ENCODE peak calls at places on chromosome 1, in six cellular contexts. One of them, this sample, is unnamed.

GRCh38 chr1:87523466-87523865 is 194.8 kb downstream of the LMO4 start:
- DNase-seq in NCI-H748 treated with DMSO at 0.1 percent for 48 hours: no peak
- DNase-seq in stimulated activated CD8-positive, alpha-beta memory T cell treated with anti-CD3 and anti-CD28 coated beads, Interleukin-15, amount 100 ng/mL, for 24 hours: no peak
- DNase-seq in neural crest cell: no peak
- DNase-seq in germinal center: no peak
- DNase-seq in retina: no peak
- DNase-seq in this sample: no peak

GRCh38 chr1:226365831-226366231 is 42.1 kb downstream of the PARP1 start:
- DNase-seq in NCI-H748 treated with DMSO at 0.1 percent for 48 hours: no peak
- DNase-seq in neural crest cell: no peak
- DNase-seq in germinal center: no peak
- DNase-seq in retina: no peak
- DNase-seq in stimulated activated CD8-positive, alpha-beta memory T cell treated with anti-CD3 and anti-CD28 coated beads, Interleukin-15, amount 100 ng/mL, for 24 hours: no peak
- DNase-seq in this sample: no peak

GRCh38 chr1:205805082-205805711 is 7.8 kb downstream of the SLC41A1 start:
- DNase-seq in NCI-H748 treated with DMSO at 0.1 percent for 48 hours: no peak
- DNase-seq in retina: no peak
- DNase-seq in germinal center: no peak
- DNase-seq in stimulated activated CD8-positive, alpha-beta memory T cell treated with anti-CD3 and anti-CD28 coated beads, Interleukin-15, amount 100 ng/mL, for 24 hours: no peak
- DNase-seq in neural crest cell: no peak
- DNase-seq in this sample: no peak

GRCh38 chr1:206001476-206001888 is 1.7 kb downstream of the RAB7B start:
- DNase-seq in retina: no peak
- DNase-seq in neural crest cell: no peak
- DNase-seq in NCI-H748 treated with DMSO at 0.1 percent for 48 hours: no peak
- DNase-seq in germinal center: no peak
- DNase-seq in stimulated activated CD8-positive, alpha-beta memory T cell treated with anti-CD3 and anti-CD28 coated beads, Interleukin-15, amount 100 ng/mL, for 24 hours: no peak
- DNase-seq in this sample: peak

GRCh38 chr1:232952514-232953175 is 2.2 kb downstream of the NTPCR start:
- DNase-seq in NCI-H748 treated with DMSO at 0.1 percent for 48 hours: no peak
- DNase-seq in retina: peak
- DNase-seq in stimulated activated CD8-positive, alpha-beta memory T cell treated with anti-CD3 and anti-CD28 coated beads, Interleukin-15, amount 100 ng/mL, for 24 hours: no peak
- DNase-seq in neural crest cell: peak
- DNase-seq in germinal center: peak
- DNase-seq in this sample: peak

GRCh38 chr1:44713321-44713781 is 17.6 kb downstream of the RNU5D-1 start:
- DNase-seq in retina: no peak
- DNase-seq in neural crest cell: no peak
- DNase-seq in germinal center: peak
- DNase-seq in NCI-H748 treated with DMSO at 0.1 percent for 48 hours: no peak
- DNase-seq in stimulated activated CD8-positive, alpha-beta memory T cell treated with anti-CD3 and anti-CD28 coated beads, Interleukin-15, amount 100 ng/mL, for 24 hours: no peak
- DNase-seq in this sample: peak

GRCh38 chr1:22123901-22124404 is 18.9 kb downstream of the WNT4 start:
- DNase-seq in NCI-H748 treated with DMSO at 0.1 percent for 48 hours: no peak
- DNase-seq in retina: no peak
- DNase-seq in neural crest cell: no peak
- DNase-seq in stimulated activated CD8-positive, alpha-beta memory T cell treated with anti-CD3 and anti-CD28 coated beads, Interleukin-15, amount 100 ng/mL, for 24 hours: no peak
- DNase-seq in germinal center: no peak
- DNase-seq in this sample: no peak

GRCh38 chr1:195335541-195335940 is 1272.7 kb downstream of the KCNT2 start:
- DNase-seq in germinal center: no peak
- DNase-seq in neural crest cell: no peak
- DNase-seq in NCI-H748 treated with DMSO at 0.1 percent for 48 hours: no peak
- DNase-seq in stimulated activated CD8-positive, alpha-beta memory T cell treated with anti-CD3 and anti-CD28 coated beads, Interleukin-15, amount 100 ng/mL, for 24 hours: no peak
- DNase-seq in retina: no peak
- DNase-seq in this sample: no peak

GRCh38 chr1:245860681-245861552 is 646.2 kb downstream of the SMYD3 start:
- DNase-seq in neural crest cell: no peak
- DNase-seq in NCI-H748 treated with DMSO at 0.1 percent for 48 hours: no peak
- DNase-seq in germinal center: no peak
- DNase-seq in stimulated activated CD8-positive, alpha-beta memory T cell treated with anti-CD3 and anti-CD28 coated beads, Interleukin-15, amount 100 ng/mL, for 24 hours: no peak
- DNase-seq in retina: peak
- DNase-seq in this sample: no peak

GRCh38 chr1:83822206-83822605 is 176.7 kb downstream of the TTLL7 start:
- DNase-seq in NCI-H748 treated with DMSO at 0.1 percent for 48 hours: no peak
- DNase-seq in germinal center: no peak
- DNase-seq in stimulated activated CD8-positive, alpha-beta memory T cell treated with anti-CD3 and anti-CD28 coated beads, Interleukin-15, amount 100 ng/mL, for 24 hours: no peak
- DNase-seq in neural crest cell: no peak
- DNase-seq in retina: no peak
- DNase-seq in this sample: no peak

GRCh38 chr1:118119111-118119510 is 65.9 kb downstream of the SPAG17 start:
- DNase-seq in stimulated activated CD8-positive, alpha-beta memory T cell treated with anti-CD3 and anti-CD28 coated beads, Interleukin-15, amount 100 ng/mL, for 24 hours: no peak
- DNase-seq in retina: no peak
- DNase-seq in neural crest cell: no peak
- DNase-seq in germinal center: no peak
- DNase-seq in NCI-H748 treated with DMSO at 0.1 percent for 48 hours: no peak
- DNase-seq in this sample: no peak

GRCh38 chr1:99531578-99532570 is 114.0 kb upstream of the PALMD start:
- DNase-seq in retina: peak
- DNase-seq in germinal center: no peak
- DNase-seq in NCI-H748 treated with DMSO at 0.1 percent for 48 hours: no peak
- DNase-seq in neural crest cell: no peak
- DNase-seq in stimulated activated CD8-positive, alpha-beta memory T cell treated with anti-CD3 and anti-CD28 coated beads, Interleukin-15, amount 100 ng/mL, for 24 hours: no peak
- DNase-seq in this sample: no peak

GRCh38 chr1:63662056-63662836 is 69.0 kb downstream of the PGM1 start:
- DNase-seq in stimulated activated CD8-positive, alpha-beta memory T cell treated with anti-CD3 and anti-CD28 coated beads, Interleukin-15, amount 100 ng/mL, for 24 hours: no peak
- DNase-seq in retina: no peak
- DNase-seq in NCI-H748 treated with DMSO at 0.1 percent for 48 hours: no peak
- DNase-seq in neural crest cell: no peak
- DNase-seq in germinal center: no peak
- DNase-seq in this sample: peak

GRCh38 chr1:193108471-193108870 is 3.3 kb upstream of the GLRX2 start:
- DNase-seq in stimulated activated CD8-positive, alpha-beta memory T cell treated with anti-CD3 and anti-CD28 coated beads, Interleukin-15, amount 100 ng/mL, for 24 hours: no peak
- DNase-seq in NCI-H748 treated with DMSO at 0.1 percent for 48 hours: no peak
- DNase-seq in germinal center: no peak
- DNase-seq in retina: no peak
- DNase-seq in neural crest cell: no peak
- DNase-seq in this sample: no peak

GRCh38 chr1:212293579-212293978 is 8.4 kb downstream of the PPP2R5A start:
- DNase-seq in retina: no peak
- DNase-seq in NCI-H748 treated with DMSO at 0.1 percent for 48 hours: no peak
- DNase-seq in germinal center: no peak
- DNase-seq in stimulated activated CD8-positive, alpha-beta memory T cell treated with anti-CD3 and anti-CD28 coated beads, Interleukin-15, amount 100 ng/mL, for 24 hours: no peak
- DNase-seq in neural crest cell: no peak
- DNase-seq in this sample: peak

GRCh38 chr1:192489748-192490147 is 85.8 kb upstream of the RGS1 start:
- DNase-seq in stimulated activated CD8-positive, alpha-beta memory T cell treated with anti-CD3 and anti-CD28 coated beads, Interleukin-15, amount 100 ng/mL, for 24 hours: no peak
- DNase-seq in retina: peak
- DNase-seq in neural crest cell: no peak
- DNase-seq in NCI-H748 treated with DMSO at 0.1 percent for 48 hours: peak
- DNase-seq in germinal center: no peak
- DNase-seq in this sample: peak

GRCh38 chr1:227942716-227943261 is 4.9 kb downstream of the WNT9A start:
- DNase-seq in stimulated activated CD8-positive, alpha-beta memory T cell treated with anti-CD3 and anti-CD28 coated beads, Interleukin-15, amount 100 ng/mL, for 24 hours: no peak
- DNase-seq in neural crest cell: no peak
- DNase-seq in germinal center: no peak
- DNase-seq in retina: no peak
- DNase-seq in NCI-H748 treated with DMSO at 0.1 percent for 48 hours: no peak
- DNase-seq in this sample: no peak

GRCh38 chr1:96538001-96538649 is 183.5 kb upstream of the PTBP2 start:
- DNase-seq in retina: no peak
- DNase-seq in neural crest cell: no peak
- DNase-seq in NCI-H748 treated with DMSO at 0.1 percent for 48 hours: no peak
- DNase-seq in stimulated activated CD8-positive, alpha-beta memory T cell treated with anti-CD3 and anti-CD28 coated beads, Interleukin-15, amount 100 ng/mL, for 24 hours: no peak
- DNase-seq in germinal center: no peak
- DNase-seq in this sample: peak

GRCh38 chr1:222161676-222162075 is 386.2 kb downstream of the HHIPL2 start:
- DNase-seq in germinal center: no peak
- DNase-seq in stimulated activated CD8-positive, alpha-beta memory T cell treated with anti-CD3 and anti-CD28 coated beads, Interleukin-15, amount 100 ng/mL, for 24 hours: no peak
- DNase-seq in NCI-H748 treated with DMSO at 0.1 percent for 48 hours: no peak
- DNase-seq in neural crest cell: no peak
- DNase-seq in retina: no peak
- DNase-seq in this sample: no peak

GRCh38 chr1:187236676-187237075 is 407.9 kb downstream of the PLA2G4A start:
- DNase-seq in germinal center: no peak
- DNase-seq in neural crest cell: no peak
- DNase-seq in NCI-H748 treated with DMSO at 0.1 percent for 48 hours: no peak
- DNase-seq in stimulated activated CD8-positive, alpha-beta memory T cell treated with anti-CD3 and anti-CD28 coated beads, Interleukin-15, amount 100 ng/mL, for 24 hours: no peak
- DNase-seq in retina: no peak
- DNase-seq in this sample: no peak

GRCh38 chr1:6144175-6144574 is 35.9 kb downstream of the CHD5 start:
- DNase-seq in neural crest cell: no peak
- DNase-seq in retina: no peak
- DNase-seq in stimulated activated CD8-positive, alpha-beta memory T cell treated with anti-CD3 and anti-CD28 coated beads, Interleukin-15, amount 100 ng/mL, for 24 hours: no peak
- DNase-seq in NCI-H748 treated with DMSO at 0.1 percent for 48 hours: no peak
- DNase-seq in germinal center: no peak
- DNase-seq in this sample: no peak

GRCh38 chr1:41456847-41457540 is 27.5 kb downstream of the EDN2 start:
- DNase-seq in neural crest cell: no peak
- DNase-seq in NCI-H748 treated with DMSO at 0.1 percent for 48 hours: no peak
- DNase-seq in retina: no peak
- DNase-seq in stimulated activated CD8-positive, alpha-beta memory T cell treated with anti-CD3 and anti-CD28 coated beads, Interleukin-15, amount 100 ng/mL, for 24 hours: no peak
- DNase-seq in germinal center: no peak
- DNase-seq in this sample: no peak

GRCh38 chr1:66542811-66543767 is 9.1 kb downstream of the SGIP1 start:
- DNase-seq in NCI-H748 treated with DMSO at 0.1 percent for 48 hours: peak
- DNase-seq in germinal center: no peak
- DNase-seq in stimulated activated CD8-positive, alpha-beta memory T cell treated with anti-CD3 and anti-CD28 coated beads, Interleukin-15, amount 100 ng/mL, for 24 hours: no peak
- DNase-seq in neural crest cell: no peak
- DNase-seq in retina: no peak
- DNase-seq in this sample: peak

GRCh38 chr1:33228935-33229487 is 27.3 kb upstream of the ZNF362 start:
- DNase-seq in neural crest cell: no peak
- DNase-seq in NCI-H748 treated with DMSO at 0.1 percent for 48 hours: no peak
- DNase-seq in stimulated activated CD8-positive, alpha-beta memory T cell treated with anti-CD3 and anti-CD28 coated beads, Interleukin-15, amount 100 ng/mL, for 24 hours: no peak
- DNase-seq in retina: no peak
- DNase-seq in germinal center: no peak
- DNase-seq in this sample: no peak

GRCh38 chr1:46002751-46003150 is 129.7 kb downstream of the PIK3R3 start:
- DNase-seq in stimulated activated CD8-positive, alpha-beta memory T cell treated with anti-CD3 and anti-CD28 coated beads, Interleukin-15, amount 100 ng/mL, for 24 hours: no peak
- DNase-seq in neural crest cell: no peak
- DNase-seq in germinal center: no peak
- DNase-seq in retina: no peak
- DNase-seq in NCI-H748 treated with DMSO at 0.1 percent for 48 hours: no peak
- DNase-seq in this sample: no peak

GRCh38 chr1:193111641-193112090 is 6.5 kb upstream of the GLRX2 start:
- DNase-seq in neural crest cell: no peak
- DNase-seq in germinal center: no peak
- DNase-seq in stimulated activated CD8-positive, alpha-beta memory T cell treated with anti-CD3 and anti-CD28 coated beads, Interleukin-15, amount 100 ng/mL, for 24 hours: no peak
- DNase-seq in retina: no peak
- DNase-seq in NCI-H748 treated with DMSO at 0.1 percent for 48 hours: no peak
- DNase-seq in this sample: peak

GRCh38 chr1:198203434-198203833 is 46.6 kb downstream of the NEK7 start:
- DNase-seq in germinal center: no peak
- DNase-seq in stimulated activated CD8-positive, alpha-beta memory T cell treated with anti-CD3 and anti-CD28 coated beads, Interleukin-15, amount 100 ng/mL, for 24 hours: no peak
- DNase-seq in neural crest cell: no peak
- DNase-seq in NCI-H748 treated with DMSO at 0.1 percent for 48 hours: no peak
- DNase-seq in retina: no peak
- DNase-seq in this sample: no peak

GRCh38 chr1:236066828-236067386 is 2.0 kb upstream of the NID1 start:
- DNase-seq in germinal center: peak
- DNase-seq in stimulated activated CD8-positive, alpha-beta memory T cell treated with anti-CD3 and anti-CD28 coated beads, Interleukin-15, amount 100 ng/mL, for 24 hours: peak
- DNase-seq in retina: no peak
- DNase-seq in neural crest cell: no peak
- DNase-seq in NCI-H748 treated with DMSO at 0.1 percent for 48 hours: no peak
- DNase-seq in this sample: no peak

GRCh38 chr1:87508247-87508646 is 179.6 kb downstream of the LMO4 start:
- DNase-seq in NCI-H748 treated with DMSO at 0.1 percent for 48 hours: no peak
- DNase-seq in germinal center: no peak
- DNase-seq in neural crest cell: no peak
- DNase-seq in stimulated activated CD8-positive, alpha-beta memory T cell treated with anti-CD3 and anti-CD28 coated beads, Interleukin-15, amount 100 ng/mL, for 24 hours: no peak
- DNase-seq in retina: no peak
- DNase-seq in this sample: no peak

GRCh38 chr1:218946147-218946546 is 227.5 kb upstream of the LYPLAL1 start:
- DNase-seq in germinal center: no peak
- DNase-seq in retina: no peak
- DNase-seq in neural crest cell: no peak
- DNase-seq in NCI-H748 treated with DMSO at 0.1 percent for 48 hours: no peak
- DNase-seq in stimulated activated CD8-positive, alpha-beta memory T cell treated with anti-CD3 and anti-CD28 coated beads, Interleukin-15, amount 100 ng/mL, for 24 hours: no peak
- DNase-seq in this sample: peak

GRCh38 chr1:107821340-107821739 is 143.6 kb downstream of the VAV3 start:
- DNase-seq in neural crest cell: no peak
- DNase-seq in NCI-H748 treated with DMSO at 0.1 percent for 48 hours: no peak
- DNase-seq in stimulated activated CD8-positive, alpha-beta memory T cell treated with anti-CD3 and anti-CD28 coated beads, Interleukin-15, amount 100 ng/mL, for 24 hours: no peak
- DNase-seq in retina: no peak
- DNase-seq in germinal center: no peak
- DNase-seq in this sample: no peak

GRCh38 chr1:201322653-201323510 is 39.6 kb downstream of the PKP1 start:
- DNase-seq in NCI-H748 treated with DMSO at 0.1 percent for 48 hours: no peak
- DNase-seq in germinal center: no peak
- DNase-seq in retina: no peak
- DNase-seq in neural crest cell: no peak
- DNase-seq in stimulated activated CD8-positive, alpha-beta memory T cell treated with anti-CD3 and anti-CD28 coated beads, Interleukin-15, amount 100 ng/mL, for 24 hours: no peak
- DNase-seq in this sample: no peak

GRCh38 chr1:20725189-20726106 is 7.1 kb downstream of the SH2D5 start:
- DNase-seq in germinal center: no peak
- DNase-seq in NCI-H748 treated with DMSO at 0.1 percent for 48 hours: no peak
- DNase-seq in neural crest cell: no peak
- DNase-seq in stimulated activated CD8-positive, alpha-beta memory T cell treated with anti-CD3 and anti-CD28 coated beads, Interleukin-15, amount 100 ng/mL, for 24 hours: no peak
- DNase-seq in retina: no peak
- DNase-seq in this sample: no peak

GRCh38 chr1:211332839-211333238 is 6.2 kb downstream of the TRAF5 start:
- DNase-seq in germinal center: no peak
- DNase-seq in retina: no peak
- DNase-seq in neural crest cell: no peak
- DNase-seq in stimulated activated CD8-positive, alpha-beta memory T cell treated with anti-CD3 and anti-CD28 coated beads, Interleukin-15, amount 100 ng/mL, for 24 hours: no peak
- DNase-seq in NCI-H748 treated with DMSO at 0.1 percent for 48 hours: no peak
- DNase-seq in this sample: no peak

This sample was measured in HT-29.